ENCODE peak calls at places on chromosomes 5 and 9, in six cellular contexts. X is GM12891; T is lower lobe of right lung; D is GM10248; Z is activated CD8-positive, alpha-beta memory T cell treated with anti-CD3 and anti-CD28 coated beads, Interleukin-2, amount 10 ng/mL, durations not matched to agents 7 days and 5 days; J is neural crest cell. L is an unnamed sample.

GRCh38 chr9:28999806-29000205 is 1426.5 kb upstream of the C9orf72 start:
- DNase-seq in Z (no peak), T (no peak), D (no peak), X (no peak), J (no peak), L (no peak)

GRCh38 chr9:112013261-112013660 is 116.6 kb downstream of the UGCG start:
- DNase-seq in D (no peak), J (no peak), X (no peak), T (no peak), Z (no peak), L (no peak)

GRCh38 chr5:6752236-6752635 is 39.0 kb downstream of the TENT4A start:
- DNase-seq in X (no peak), T (no peak), Z (no peak), D (no peak), J (no peak), L (no peak)

GRCh38 chr5:153880094-153880493 is 158.6 kb downstream of the FAM114A2 start:
- DNase-seq in Z (no peak), J (no peak), T (no peak), D (no peak), X (no peak), L (no peak)

GRCh38 chr9:135476981-135477380 is 2.6 kb upstream of the PPP1R26 start:
- DNase-seq in T (peak; percentile 54), X (no peak), D (no peak), J (no peak), Z (no peak), L (no peak)

GRCh38 chr5:171945066-171945465 is 61.4 kb downstream of the FBXW11 start:
- DNase-seq in Z (no peak), J (no peak), D (no peak), X (no peak), T (no peak), L (no peak)

GRCh38 chr5:45035991-45036390 is 227.2 kb downstream of the MRPS30 start:
- DNase-seq in X (no peak), J (no peak), T (no peak), Z (no peak), D (no peak), L (no peak)

GRCh38 chr9:17750285-17750684 is 171.4 kb downstream of the SH3GL2 start:
- DNase-seq in D (no peak), X (no peak), T (no peak), J (no peak), Z (no peak), L (no peak)

GRCh38 chr5:113117543-113118110 is 141.0 kb downstream of the DCP2 start:
- DNase-seq in J (no peak), T (no peak), X (no peak), Z (no peak), D (no peak), L (no peak)

GRCh38 chr5:140576776-140577201 is 12.2 kb downstream of the SLC35A4 start:
- DNase-seq in D (no peak), T (no peak), X (no peak), J (no peak), Z (no peak), L (no peak)

GRCh38 chr5:159783731-159784247 is 132.5 kb upstream of the ADRA1B start:
- DNase-seq in Z (no peak), X (no peak), J (no peak), D (no peak), T (no peak), L (no peak)

GRCh38 chr9:133768859-133769510 is 30.8 kb upstream of the SARDH start:
- DNase-seq in D (no peak), Z (peak; percentile 40), J (no peak), X (no peak), T (peak; percentile 39), L (peak; percentile 30)

L was measured in mucosa of descending colon.